ENCODE peak calls at places on chromosomes 7 and 10, in seven cellular contexts. One of them, this sample, is unnamed.
A peak's percentile ranks its signal among the peaks of the same experiment; 100 is the strongest.

GRCh38 chr7:85186083-85186520 is 754 bp downstream of the SEMA3D start:
- DNase-seq in thoracic aorta: no peak
- DNase-seq in Caki2: peak; percentile 51
- DNase-seq in KBM-7: peak; percentile 56
- DNase-seq in psoas muscle: peak; percentile 16
- DNase-seq in sigmoid colon: peak; percentile 66
- DNase-seq in activated effector memory CD4-positive, alpha-beta T cell treated with anti-CD3 and anti-CD28 coated beads, Interleukin-2, amount 50 U/mL, for 16 hours: no peak
- DNase-seq in this sample: no peak

GRCh38 chr10:4141471-4141870 is 356.5 kb upstream of the KLF6 start:
- DNase-seq in thoracic aorta: no peak
- DNase-seq in Caki2: peak; percentile 16
- DNase-seq in KBM-7: no peak
- DNase-seq in psoas muscle: no peak
- DNase-seq in sigmoid colon: no peak
- DNase-seq in activated effector memory CD4-positive, alpha-beta T cell treated with anti-CD3 and anti-CD28 coated beads, Interleukin-2, amount 50 U/mL, for 16 hours: no peak
- DNase-seq in this sample: no peak

GRCh38 chr7:122068999-122069398 is 75.0 kb downstream of the AASS start:
- DNase-seq in thoracic aorta: no peak
- DNase-seq in Caki2: no peak
- DNase-seq in KBM-7: no peak
- DNase-seq in psoas muscle: no peak
- DNase-seq in sigmoid colon: no peak
- DNase-seq in activated effector memory CD4-positive, alpha-beta T cell treated with anti-CD3 and anti-CD28 coated beads, Interleukin-2, amount 50 U/mL, for 16 hours: no peak
- DNase-seq in this sample: no peak

GRCh38 chr7:31192996-31193395 is 140.9 kb downstream of the ADCYAP1R1 start:
- DNase-seq in thoracic aorta: no peak
- DNase-seq in Caki2: peak; percentile 46
- DNase-seq in KBM-7: peak; percentile 40
- DNase-seq in psoas muscle: peak; percentile 24
- DNase-seq in sigmoid colon: no peak
- DNase-seq in activated effector memory CD4-positive, alpha-beta T cell treated with anti-CD3 and anti-CD28 coated beads, Interleukin-2, amount 50 U/mL, for 16 hours: no peak
- DNase-seq in this sample: peak; percentile 71

GRCh38 chr7:36301914-36302771 is 87.5 kb upstream of the ANLN start:
- DNase-seq in thoracic aorta: no peak
- DNase-seq in Caki2: peak; percentile 94
- DNase-seq in KBM-7: no peak
- DNase-seq in psoas muscle: no peak
- DNase-seq in sigmoid colon: no peak
- DNase-seq in activated effector memory CD4-positive, alpha-beta T cell treated with anti-CD3 and anti-CD28 coated beads, Interleukin-2, amount 50 U/mL, for 16 hours: peak; percentile 31
- DNase-seq in this sample: peak; percentile 49

GRCh38 chr10:52673468-52673867 is 99.1 kb downstream of the MBL2 start:
- DNase-seq in thoracic aorta: no peak
- DNase-seq in Caki2: no peak
- DNase-seq in KBM-7: no peak
- DNase-seq in psoas muscle: no peak
- DNase-seq in sigmoid colon: no peak
- DNase-seq in activated effector memory CD4-positive, alpha-beta T cell treated with anti-CD3 and anti-CD28 coated beads, Interleukin-2, amount 50 U/mL, for 16 hours: no peak
- DNase-seq in this sample: no peak

GRCh38 chr10:132374176-132374575 is 22.8 kb upstream of the PWWP2B start:
- DNase-seq in thoracic aorta: no peak
- DNase-seq in Caki2: no peak
- DNase-seq in KBM-7: no peak
- DNase-seq in psoas muscle: peak; percentile 10
- DNase-seq in sigmoid colon: peak; percentile 48
- DNase-seq in activated effector memory CD4-positive, alpha-beta T cell treated with anti-CD3 and anti-CD28 coated beads, Interleukin-2, amount 50 U/mL, for 16 hours: no peak
- DNase-seq in this sample: peak; percentile 45

GRCh38 chr7:99559276-99559915 is 954 bp downstream of the ZNF655 start:
- DNase-seq in thoracic aorta: no peak
- DNase-seq in Caki2: no peak
- DNase-seq in KBM-7: peak; percentile 6
- DNase-seq in psoas muscle: no peak
- DNase-seq in sigmoid colon: no peak
- DNase-seq in activated effector memory CD4-positive, alpha-beta T cell treated with anti-CD3 and anti-CD28 coated beads, Interleukin-2, amount 50 U/mL, for 16 hours: no peak
- DNase-seq in this sample: no peak

GRCh38 chr7:1543826-1544177 is 12.2 kb downstream of the TMEM184A start:
- DNase-seq in thoracic aorta: no peak
- DNase-seq in Caki2: no peak
- DNase-seq in KBM-7: no peak
- DNase-seq in psoas muscle: no peak
- DNase-seq in sigmoid colon: no peak
- DNase-seq in activated effector memory CD4-positive, alpha-beta T cell treated with anti-CD3 and anti-CD28 coated beads, Interleukin-2, amount 50 U/mL, for 16 hours: no peak
- DNase-seq in this sample: no peak

GRCh38 chr7:75756340-75757297 is 15.4 kb downstream of the CCL26 start:
- DNase-seq in thoracic aorta: no peak
- DNase-seq in Caki2: no peak
- DNase-seq in KBM-7: peak; percentile 50
- DNase-seq in psoas muscle: no peak
- DNase-seq in sigmoid colon: no peak
- DNase-seq in activated effector memory CD4-positive, alpha-beta T cell treated with anti-CD3 and anti-CD28 coated beads, Interleukin-2, amount 50 U/mL, for 16 hours: no peak
- DNase-seq in this sample: no peak

GRCh38 chr10:121084029-121084674 is 233.0 kb downstream of the WDR11 start:
- DNase-seq in thoracic aorta: no peak
- DNase-seq in Caki2: no peak
- DNase-seq in KBM-7: no peak
- DNase-seq in psoas muscle: no peak
- DNase-seq in sigmoid colon: no peak
- DNase-seq in activated effector memory CD4-positive, alpha-beta T cell treated with anti-CD3 and anti-CD28 coated beads, Interleukin-2, amount 50 U/mL, for 16 hours: no peak
- DNase-seq in this sample: no peak

GRCh38 chr10:131315343-131315742 is 3.8 kb upstream of the TCERG1L start:
- DNase-seq in thoracic aorta: no peak
- DNase-seq in Caki2: no peak
- DNase-seq in KBM-7: no peak
- DNase-seq in psoas muscle: no peak
- DNase-seq in sigmoid colon: no peak
- DNase-seq in activated effector memory CD4-positive, alpha-beta T cell treated with anti-CD3 and anti-CD28 coated beads, Interleukin-2, amount 50 U/mL, for 16 hours: no peak
- DNase-seq in this sample: no peak

GRCh38 chr7:128705891-128706333 is 33.2 kb upstream of the CALU start:
- DNase-seq in thoracic aorta: no peak
- DNase-seq in Caki2: no peak
- DNase-seq in KBM-7: peak; percentile 25
- DNase-seq in psoas muscle: no peak
- DNase-seq in sigmoid colon: no peak
- DNase-seq in activated effector memory CD4-positive, alpha-beta T cell treated with anti-CD3 and anti-CD28 coated beads, Interleukin-2, amount 50 U/mL, for 16 hours: no peak
- DNase-seq in this sample: no peak

GRCh38 chr10:8508882-8509281 is 454.4 kb downstream of the GATA3 start:
- DNase-seq in thoracic aorta: no peak
- DNase-seq in Caki2: no peak
- DNase-seq in KBM-7: no peak
- DNase-seq in psoas muscle: no peak
- DNase-seq in sigmoid colon: no peak
- DNase-seq in activated effector memory CD4-positive, alpha-beta T cell treated with anti-CD3 and anti-CD28 coated beads, Interleukin-2, amount 50 U/mL, for 16 hours: no peak
- DNase-seq in this sample: no peak

GRCh38 chr7:67716729-67717128 is 720.1 kb downstream of the TYW1 start:
- DNase-seq in thoracic aorta: no peak
- DNase-seq in Caki2: peak; percentile 9
- DNase-seq in KBM-7: peak; percentile 11
- DNase-seq in psoas muscle: no peak
- DNase-seq in sigmoid colon: no peak
- DNase-seq in activated effector memory CD4-positive, alpha-beta T cell treated with anti-CD3 and anti-CD28 coated beads, Interleukin-2, amount 50 U/mL, for 16 hours: no peak
- DNase-seq in this sample: no peak

GRCh38 chr10:6532321-6532720 is 47.8 kb downstream of the PRKCQ start:
- DNase-seq in thoracic aorta: no peak
- DNase-seq in Caki2: no peak
- DNase-seq in KBM-7: no peak
- DNase-seq in psoas muscle: no peak
- DNase-seq in sigmoid colon: no peak
- DNase-seq in activated effector memory CD4-positive, alpha-beta T cell treated with anti-CD3 and anti-CD28 coated beads, Interleukin-2, amount 50 U/mL, for 16 hours: no peak
- DNase-seq in this sample: no peak

GRCh38 chr10:12561307-12561706 is 212.0 kb downstream of the CAMK1D start:
- DNase-seq in thoracic aorta: no peak
- DNase-seq in Caki2: no peak
- DNase-seq in KBM-7: peak; percentile 39
- DNase-seq in psoas muscle: no peak
- DNase-seq in sigmoid colon: no peak
- DNase-seq in activated effector memory CD4-positive, alpha-beta T cell treated with anti-CD3 and anti-CD28 coated beads, Interleukin-2, amount 50 U/mL, for 16 hours: no peak
- DNase-seq in this sample: no peak

GRCh38 chr7:28419717-28420116 is 7.4 kb downstream of the CREB5 start:
- DNase-seq in thoracic aorta: no peak
- DNase-seq in Caki2: no peak
- DNase-seq in KBM-7: no peak
- DNase-seq in psoas muscle: no peak
- DNase-seq in sigmoid colon: peak; percentile 77
- DNase-seq in activated effector memory CD4-positive, alpha-beta T cell treated with anti-CD3 and anti-CD28 coated beads, Interleukin-2, amount 50 U/mL, for 16 hours: no peak
- DNase-seq in this sample: no peak

GRCh38 chr7:13532028-13532753 is 457.3 kb downstream of the ETV1 start:
- DNase-seq in thoracic aorta: no peak
- DNase-seq in Caki2: no peak
- DNase-seq in KBM-7: no peak
- DNase-seq in psoas muscle: no peak
- DNase-seq in sigmoid colon: no peak
- DNase-seq in activated effector memory CD4-positive, alpha-beta T cell treated with anti-CD3 and anti-CD28 coated beads, Interleukin-2, amount 50 U/mL, for 16 hours: no peak
- DNase-seq in this sample: no peak

GRCh38 chr7:105131033-105131656 is 117.1 kb downstream of the KMT2E start:
- DNase-seq in thoracic aorta: no peak
- DNase-seq in Caki2: no peak
- DNase-seq in KBM-7: peak; percentile 27
- DNase-seq in psoas muscle: no peak
- DNase-seq in sigmoid colon: no peak
- DNase-seq in activated effector memory CD4-positive, alpha-beta T cell treated with anti-CD3 and anti-CD28 coated beads, Interleukin-2, amount 50 U/mL, for 16 hours: no peak
- DNase-seq in this sample: no peak

GRCh38 chr7:8094164-8095140 is 125.9 kb downstream of the GLCCI1 start:
- DNase-seq in thoracic aorta: no peak
- DNase-seq in Caki2: no peak
- DNase-seq in KBM-7: no peak
- DNase-seq in psoas muscle: no peak
- DNase-seq in sigmoid colon: no peak
- DNase-seq in activated effector memory CD4-positive, alpha-beta T cell treated with anti-CD3 and anti-CD28 coated beads, Interleukin-2, amount 50 U/mL, for 16 hours: no peak
- DNase-seq in this sample: no peak

GRCh38 chr10:112183329-112184051 is at the start of gene GPAM:
- DNase-seq in thoracic aorta: peak; percentile 75
- DNase-seq in Caki2: peak; percentile 85
- DNase-seq in KBM-7: peak; percentile 95
- DNase-seq in psoas muscle: peak; percentile 95
- DNase-seq in sigmoid colon: peak; percentile 96
- DNase-seq in activated effector memory CD4-positive, alpha-beta T cell treated with anti-CD3 and anti-CD28 coated beads, Interleukin-2, amount 50 U/mL, for 16 hours: peak; percentile 100
- DNase-seq in this sample: peak; percentile 98

GRCh38 chr10:84925495-84925894 is 597.1 kb downstream of the CCSER2 start:
- DNase-seq in thoracic aorta: no peak
- DNase-seq in Caki2: no peak
- DNase-seq in KBM-7: no peak
- DNase-seq in psoas muscle: no peak
- DNase-seq in sigmoid colon: no peak
- DNase-seq in activated effector memory CD4-positive, alpha-beta T cell treated with anti-CD3 and anti-CD28 coated beads, Interleukin-2, amount 50 U/mL, for 16 hours: no peak
- DNase-seq in this sample: no peak

GRCh38 chr10:14184841-14185500 is 145.8 kb downstream of the FRMD4A start:
- DNase-seq in thoracic aorta: no peak
- DNase-seq in Caki2: peak; percentile 27
- DNase-seq in KBM-7: peak; percentile 41
- DNase-seq in psoas muscle: no peak
- DNase-seq in sigmoid colon: no peak
- DNase-seq in activated effector memory CD4-positive, alpha-beta T cell treated with anti-CD3 and anti-CD28 coated beads, Interleukin-2, amount 50 U/mL, for 16 hours: peak; percentile 74
- DNase-seq in this sample: no peak

GRCh38 chr10:132850896-132851295 is 64.9 kb upstream of the NKX6-2 start:
- DNase-seq in thoracic aorta: no peak
- DNase-seq in Caki2: no peak
- DNase-seq in KBM-7: no peak
- DNase-seq in psoas muscle: no peak
- DNase-seq in sigmoid colon: peak; percentile 41
- DNase-seq in activated effector memory CD4-positive, alpha-beta T cell treated with anti-CD3 and anti-CD28 coated beads, Interleukin-2, amount 50 U/mL, for 16 hours: no peak
- DNase-seq in this sample: peak; percentile 41

GRCh38 chr7:48522692-48523091 is 351.4 kb downstream of the ABCA13 start:
- DNase-seq in thoracic aorta: no peak
- DNase-seq in Caki2: no peak
- DNase-seq in KBM-7: no peak
- DNase-seq in psoas muscle: no peak
- DNase-seq in sigmoid colon: no peak
- DNase-seq in activated effector memory CD4-positive, alpha-beta T cell treated with anti-CD3 and anti-CD28 coated beads, Interleukin-2, amount 50 U/mL, for 16 hours: no peak
- DNase-seq in this sample: no peak

GRCh38 chr7:74312418-74313021 is 23.3 kb downstream of the CLIP2 start:
- DNase-seq in thoracic aorta: no peak
- DNase-seq in Caki2: no peak
- DNase-seq in KBM-7: no peak
- DNase-seq in psoas muscle: no peak
- DNase-seq in sigmoid colon: no peak
- DNase-seq in activated effector memory CD4-positive, alpha-beta T cell treated with anti-CD3 and anti-CD28 coated beads, Interleukin-2, amount 50 U/mL, for 16 hours: no peak
- DNase-seq in this sample: no peak

GRCh38 chr7:150631084-150631824 is 931 bp downstream of the GIMAP6 start:
- DNase-seq in thoracic aorta: no peak
- DNase-seq in Caki2: no peak
- DNase-seq in KBM-7: peak; percentile 60
- DNase-seq in psoas muscle: peak; percentile 40
- DNase-seq in sigmoid colon: no peak
- DNase-seq in activated effector memory CD4-positive, alpha-beta T cell treated with anti-CD3 and anti-CD28 coated beads, Interleukin-2, amount 50 U/mL, for 16 hours: peak; percentile 81
- DNase-seq in this sample: no peak

GRCh38 chr10:13327516-13327915 is 20.6 kb downstream of the SEPHS1 start:
- DNase-seq in thoracic aorta: no peak
- DNase-seq in Caki2: no peak
- DNase-seq in KBM-7: no peak
- DNase-seq in psoas muscle: no peak
- DNase-seq in sigmoid colon: no peak
- DNase-seq in activated effector memory CD4-positive, alpha-beta T cell treated with anti-CD3 and anti-CD28 coated beads, Interleukin-2, amount 50 U/mL, for 16 hours: no peak
- DNase-seq in this sample: no peak

GRCh38 chr10:35336921-35337741 is 822 bp downstream of the CCNY start:
- DNase-seq in thoracic aorta: no peak
- DNase-seq in Caki2: peak; percentile 33
- DNase-seq in KBM-7: peak; percentile 44
- DNase-seq in psoas muscle: peak; percentile 36
- DNase-seq in sigmoid colon: peak; percentile 80
- DNase-seq in activated effector memory CD4-positive, alpha-beta T cell treated with anti-CD3 and anti-CD28 coated beads, Interleukin-2, amount 50 U/mL, for 16 hours: peak; percentile 78
- DNase-seq in this sample: peak; percentile 69

GRCh38 chr10:103512591-103513382 is 19.3 kb downstream of the NEURL1 start:
- DNase-seq in thoracic aorta: no peak
- DNase-seq in Caki2: no peak
- DNase-seq in KBM-7: no peak
- DNase-seq in psoas muscle: no peak
- DNase-seq in sigmoid colon: no peak
- DNase-seq in activated effector memory CD4-positive, alpha-beta T cell treated with anti-CD3 and anti-CD28 coated beads, Interleukin-2, amount 50 U/mL, for 16 hours: peak; percentile 38
- DNase-seq in this sample: no peak

GRCh38 chr10:68992721-68993440 is 4.3 kb downstream of the KIFBP start:
- DNase-seq in thoracic aorta: peak; percentile 30
- DNase-seq in Caki2: no peak
- DNase-seq in KBM-7: no peak
- DNase-seq in psoas muscle: peak; percentile 39
- DNase-seq in sigmoid colon: peak; percentile 74
- DNase-seq in activated effector memory CD4-positive, alpha-beta T cell treated with anti-CD3 and anti-CD28 coated beads, Interleukin-2, amount 50 U/mL, for 16 hours: no peak
- DNase-seq in this sample: no peak

GRCh38 chr10:24988831-24989769 is 26.9 kb downstream of the ENKUR start:
- DNase-seq in thoracic aorta: no peak
- DNase-seq in Caki2: no peak
- DNase-seq in KBM-7: peak; percentile 28
- DNase-seq in psoas muscle: no peak
- DNase-seq in sigmoid colon: no peak
- DNase-seq in activated effector memory CD4-positive, alpha-beta T cell treated with anti-CD3 and anti-CD28 coated beads, Interleukin-2, amount 50 U/mL, for 16 hours: no peak
- DNase-seq in this sample: no peak